ENCODE peak calls at places on chromosomes 7 and 10, in five cellular contexts. U is heart right ventricle, E is AG04450, A is PC-9, R is GM06990. Z is an unnamed sample.
A peak's percentile ranks its signal among the peaks of the same experiment; 100 is the strongest.

GRCh38 chr10:28991738-28992270 is 297.1 kb upstream of the LYZL1 start:
- DNase-seq in R (no peak), A (peak; percentile 17), E (no peak), U (peak; percentile 35), Z (peak; percentile 50)

GRCh38 chr7:66418537-66418936 is 210.1 kb upstream of the KCTD7 start:
- DNase-seq in A (no peak), U (no peak), R (no peak), E (no peak), Z (no peak)

GRCh38 chr10:75106242-75106641 is 5.2 kb upstream of the SAMD8 start:
- DNase-seq in A (no peak), R (no peak), U (no peak), E (no peak), Z (no peak)

GRCh38 chr10:57785546-57785945 is 482.1 kb downstream of the IPMK start:
- DNase-seq in A (peak; percentile 35), U (no peak), E (no peak), R (no peak), Z (no peak)

GRCh38 chr7:137017221-137017620 is 148.8 kb downstream of the CHRM2 start:
- DNase-seq in U (no peak), E (no peak), A (no peak), R (no peak), Z (no peak)

GRCh38 chr7:86372262-86372661 is 271.4 kb upstream of the GRM3 start:
- DNase-seq in E (no peak), R (no peak), U (no peak), A (no peak), Z (no peak)

GRCh38 chr7:100483101-100483727 is 513 bp upstream of the NYAP1 start:
- DNase-seq in A (peak; percentile 86), E (no peak), U (peak; percentile 82), R (peak; percentile 82), Z (peak; percentile 77)

GRCh38 chr10:49539320-49539885 is 482 bp upstream of the ERCC6 start:
- DNase-seq in A (peak; percentile 62), E (no peak), R (no peak), U (peak; percentile 34), Z (peak; percentile 15)

GRCh38 chr7:12759112-12759511 is 71.7 kb downstream of the ARL4A start:
- DNase-seq in A (no peak), E (no peak), R (no peak), U (no peak), Z (no peak)

GRCh38 chr7:34342403-34342802 is 315.6 kb upstream of the NPSR1 start:
- DNase-seq in U (no peak), A (no peak), E (no peak), R (no peak), Z (no peak)

GRCh38 chr7:123770378-123770777 is 21.6 kb upstream of the WASL start:
- DNase-seq in U (no peak), E (no peak), R (peak; percentile 38), A (peak; percentile 38), Z (no peak)

GRCh38 chr7:45033261-45033930 is 33.4 kb downstream of the CCM2 start:
- DNase-seq in U (no peak), R (no peak), A (no peak), E (no peak), Z (no peak)

GRCh38 chr7:138125598-138126111 is 49.4 kb downstream of the AKR1D1 start:
- DNase-seq in U (no peak), E (no peak), A (no peak), R (peak; percentile 48), Z (no peak)

GRCh38 chr7:138126928-138127327 is 50.7 kb downstream of the AKR1D1 start:
- DNase-seq in E (no peak), R (no peak), U (no peak), A (no peak), Z (peak; percentile 13)

GRCh38 chr7:138125119-138125518 is 48.9 kb downstream of the AKR1D1 start:
- DNase-seq in E (no peak), U (no peak), R (no peak), A (no peak), Z (no peak)

GRCh38 chr7:138129551-138130165 is 53.4 kb downstream of the AKR1D1 start:
- DNase-seq in E (no peak), A (no peak), R (no peak), U (no peak), Z (no peak)

DNA sequence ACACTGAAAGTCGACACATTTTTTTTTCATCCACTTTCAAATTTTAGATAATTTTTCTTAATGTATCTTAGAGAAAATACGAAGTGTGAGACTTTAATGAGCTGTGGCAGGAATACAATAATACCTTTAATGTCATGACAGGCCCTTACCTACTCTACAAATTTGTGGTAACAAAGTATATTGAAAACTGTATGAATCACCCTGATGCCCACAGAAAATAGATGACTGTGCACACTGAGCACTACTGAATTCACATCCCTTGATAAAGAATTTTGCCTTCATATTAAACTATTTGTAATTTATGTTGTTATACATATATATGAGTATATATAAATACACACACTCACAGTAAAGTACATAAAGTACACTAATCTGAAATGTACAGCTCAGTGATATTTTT is 51.7 kb downstream of the AKR1D1 start:
- DNase-seq in U (no peak), R (no peak), E (no peak), A (no peak), Z (no peak)
- H3K4me3 ChIP-seq in U (no peak overlapping the region), R (no peak overlapping the region), E (no peak overlapping the region), A (no peak overlapping the region), Z (no peak overlapping the region)

DNA sequence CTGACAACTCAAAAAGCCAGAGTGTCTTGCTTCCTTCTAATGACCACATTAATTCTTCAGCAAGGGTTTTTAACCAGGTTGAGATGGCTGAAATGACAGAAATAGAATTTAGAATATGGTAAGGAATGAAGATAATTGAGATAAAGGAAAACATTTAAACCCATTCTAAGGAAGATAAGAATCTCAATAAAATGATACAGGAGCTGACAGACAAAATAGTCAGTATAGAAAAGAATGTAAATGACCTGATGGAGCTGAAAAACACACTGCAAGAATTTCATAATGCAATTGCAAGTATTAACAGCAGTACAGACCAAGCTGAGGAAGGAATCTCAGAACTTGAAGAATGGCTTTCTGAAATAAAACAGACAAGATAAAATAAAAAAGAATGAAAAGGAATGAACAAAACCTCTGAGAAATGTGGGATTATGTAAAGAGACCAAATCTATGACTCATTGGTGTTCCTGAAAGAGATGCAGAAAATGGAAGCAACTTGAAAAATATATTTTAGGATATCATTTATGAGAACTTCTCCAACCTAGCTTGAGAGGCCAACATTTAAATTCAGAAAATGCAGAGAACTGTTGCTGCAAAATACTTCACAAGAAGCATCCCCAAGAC is 87.1 kb downstream of the SAMD9 start:
- DNase-seq in A (no peak), E (no peak), R (no peak), U (no peak), Z (no peak)
- H3K4me3 ChIP-seq in A (no peak overlapping the region), E (no peak overlapping the region), R (no peak overlapping the region), U (no peak overlapping the region), Z (no peak overlapping the region)

GRCh38 chr10:59905066-59905734 is 1.2 kb downstream of the CCDC6 start:
- DNase-seq in R (peak; percentile 55), E (no peak), U (peak; percentile 27), A (peak; percentile 38), Z (peak; percentile 26)

GRCh38 chr10:59905735-59906416 is 480 bp downstream of the CCDC6 start:
- DNase-seq in U (peak; percentile 17), A (no peak), R (no peak), E (no peak), Z (peak; percentile 8)

GRCh38 chr10:59904431-59905065 is 1.8 kb downstream of the CCDC6 start:
- DNase-seq in R (no peak), U (no peak), A (no peak), E (no peak), Z (no peak)

GRCh38 chr10:59901481-59901880 is 4.9 kb downstream of the CCDC6 start:
- DNase-seq in E (no peak), A (no peak), U (no peak), R (no peak), Z (no peak)

GRCh38 chr10:59903871-59904270 is 2.5 kb downstream of the CCDC6 start:
- DNase-seq in U (no peak), R (no peak), A (no peak), E (no peak), Z (no peak)
- H3K4me3 ChIP-seq in U (peak overlapping the region; percentile 91), R (peak overlapping the region; percentile 95), A (peak overlapping the region; percentile 94), E (peak overlapping the region; percentile 92), Z (no peak overlapping the region)

GRCh38 chr10:60073781-60074656 is 167.7 kb upstream of the CCDC6 start:
- DNase-seq in A (no peak), U (no peak), R (peak; percentile 59), E (no peak), Z (no peak)
- H3K4me3 ChIP-seq in A (no peak overlapping the region), U (no peak overlapping the region), R (no peak overlapping the region), E (no peak overlapping the region), Z (no peak overlapping the region)

GRCh38 chr10:314871-315270 is 179.6 kb downstream of the ZMYND11 start:
- DNase-seq in U (no peak), R (no peak), A (no peak), E (no peak), Z (no peak)
- H3K4me3 ChIP-seq in U (no peak overlapping the region), R (no peak overlapping the region), A (no peak overlapping the region), E (no peak overlapping the region), Z (no peak overlapping the region)

GRCh38 chr10:110529596-110530011 is 31.9 kb downstream of the DUSP5 start:
- DNase-seq in A (no peak), E (no peak), R (peak; percentile 31), U (no peak), Z (no peak)
- H3K4me3 ChIP-seq in A (peak overlapping the region; percentile 49), E (no peak overlapping the region), R (no peak overlapping the region), U (no peak overlapping the region), Z (no peak overlapping the region)

GRCh38 chr7:8443871-8444756 is 10.7 kb downstream of the NXPH1 start:
- DNase-seq in E (no peak), R (no peak), U (no peak), A (no peak), Z (no peak)
- H3K4me3 ChIP-seq in E (no peak overlapping the region), R (no peak overlapping the region), U (no peak overlapping the region), A (no peak overlapping the region), Z (no peak overlapping the region)

DNA sequence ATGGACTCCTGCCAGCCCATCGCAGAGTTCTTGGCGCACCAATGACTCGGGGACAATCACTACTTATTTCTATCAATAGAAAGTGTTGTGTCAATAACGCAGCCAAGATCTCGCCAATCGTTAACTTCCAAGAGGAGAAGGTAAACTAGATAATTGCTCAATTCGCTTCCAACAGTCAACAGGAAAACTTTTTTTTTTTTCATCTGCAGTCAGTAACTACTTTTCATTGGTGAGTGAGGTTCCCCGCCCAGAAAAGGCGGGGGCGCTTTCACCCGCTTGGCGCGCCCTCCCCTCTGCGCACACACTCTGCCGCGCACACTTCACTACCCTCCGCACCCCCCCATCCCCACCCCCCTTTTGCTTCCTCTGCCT is at the start of gene FEZF1:
- DNase-seq in U (no peak), R (no peak), A (peak; percentile 57), E (no peak), Z (no peak)
- H3K4me3 ChIP-seq in U (peak within 1 kb of the TSS; percentile 32), R (no peak within 1 kb of the TSS), A (peak within 1 kb of the TSS; percentile 67), E (no peak within 1 kb of the TSS), Z (no peak within 1 kb of the TSS)

Z was measured in SJCRH30.